ENCODE peak calls at places on chromosome 14, in eight cellular contexts. X is SJSA1, T is upper lobe of left lung, L is pancreas, R is fibroblast of the aortic adventitia, H is Peyer's patch, N is adipocyte, S is H7. Q is an unnamed sample.

GRCh38 chr14:92586001-92586947 is 72.7 kb downstream of the RIN3 start:
- DNase-seq in X (peak; percentile 74), T (no peak), L (no peak), R (peak; percentile 99), H (no peak), N (peak; percentile 86), S (no peak), Q (peak; percentile 45)

GRCh38 chr14:45364565-45364964 is 111.6 kb upstream of the MIS18BP1 start:
- DNase-seq in X (no peak), T (no peak), L (no peak), R (no peak), H (no peak), N (no peak), S (no peak), Q (no peak)

GRCh38 chr14:74871819-74872218 is 4.1 kb downstream of the PROX2 start:
- DNase-seq in X (no peak), T (no peak), L (no peak), R (no peak), H (no peak), N (no peak), S (no peak), Q (no peak)

GRCh38 chr14:29710015-29710414 is 217.6 kb downstream of the PRKD1 start:
- DNase-seq in X (no peak), T (no peak), L (no peak), R (peak; percentile 33), H (no peak), N (peak; percentile 22), S (no peak), Q (no peak)

GRCh38 chr14:68307769-68308168 is 485.1 kb downstream of the ZFP36L1 start:
- DNase-seq in X (no peak), T (no peak), L (no peak), R (peak; percentile 75), H (no peak), N (peak; percentile 80), S (no peak), Q (no peak)

GRCh38 chr14:93788557-93789365 is 476 bp upstream of the PRIMA1 start:
- DNase-seq in X (peak; percentile 28), T (no peak), L (no peak), R (no peak), H (no peak), N (peak; percentile 31), S (peak; percentile 92), Q (no peak)

GRCh38 chr14:36226164-36226563 is 49.6 kb upstream of the PTCSC3 start:
- DNase-seq in X (peak; percentile 37), T (no peak), L (no peak), R (no peak), H (no peak), N (no peak), S (no peak), Q (no peak)

GRCh38 chr14:50001999-50002925 is 109.4 kb downstream of the ARF6 start:
- DNase-seq in X (no peak), T (peak; percentile 43), L (no peak), R (no peak), H (peak; percentile 62), N (no peak), S (peak; percentile 32), Q (no peak)

GRCh38 chr14:52835122-52835903 is 43.9 kb upstream of the GNPNAT1 start:
- DNase-seq in X (peak; percentile 62), T (peak; percentile 25), L (no peak), R (peak; percentile 64), H (no peak), N (peak; percentile 86), S (peak; percentile 49), Q (no peak)

GRCh38 chr14:76267322-76268012 is 108.5 kb upstream of the ESRRB start:
- DNase-seq in X (no peak), T (peak; percentile 56), L (peak; percentile 84), R (peak; percentile 54), H (peak; percentile 60), N (peak; percentile 68), S (peak; percentile 91), Q (no peak)
- H3K4me3 ChIP-seq in X (no peak overlapping the region), T (no peak overlapping the region), L (peak overlapping the region; percentile 56), R (peak overlapping the region; percentile 47), H (peak overlapping the region; percentile 22), N (peak overlapping the region; percentile 86), S (peak overlapping the region; percentile 34), Q (peak overlapping the region; percentile 31)

GRCh38 chr14:64541261-64541970 is 875 bp downstream of the HSPA2 start:
- DNase-seq in X (no peak), T (no peak), L (peak; percentile 60), R (no peak), H (no peak), N (no peak), S (no peak), Q (no peak)
- H3K4me3 ChIP-seq in X (no peak overlapping the region), T (no peak overlapping the region), L (peak overlapping the region; percentile 63), R (no peak overlapping the region), H (peak overlapping the region; percentile 69), N (peak overlapping the region; percentile 77), S (peak overlapping the region; percentile 39), Q (peak overlapping the region; percentile 50)

DNA sequence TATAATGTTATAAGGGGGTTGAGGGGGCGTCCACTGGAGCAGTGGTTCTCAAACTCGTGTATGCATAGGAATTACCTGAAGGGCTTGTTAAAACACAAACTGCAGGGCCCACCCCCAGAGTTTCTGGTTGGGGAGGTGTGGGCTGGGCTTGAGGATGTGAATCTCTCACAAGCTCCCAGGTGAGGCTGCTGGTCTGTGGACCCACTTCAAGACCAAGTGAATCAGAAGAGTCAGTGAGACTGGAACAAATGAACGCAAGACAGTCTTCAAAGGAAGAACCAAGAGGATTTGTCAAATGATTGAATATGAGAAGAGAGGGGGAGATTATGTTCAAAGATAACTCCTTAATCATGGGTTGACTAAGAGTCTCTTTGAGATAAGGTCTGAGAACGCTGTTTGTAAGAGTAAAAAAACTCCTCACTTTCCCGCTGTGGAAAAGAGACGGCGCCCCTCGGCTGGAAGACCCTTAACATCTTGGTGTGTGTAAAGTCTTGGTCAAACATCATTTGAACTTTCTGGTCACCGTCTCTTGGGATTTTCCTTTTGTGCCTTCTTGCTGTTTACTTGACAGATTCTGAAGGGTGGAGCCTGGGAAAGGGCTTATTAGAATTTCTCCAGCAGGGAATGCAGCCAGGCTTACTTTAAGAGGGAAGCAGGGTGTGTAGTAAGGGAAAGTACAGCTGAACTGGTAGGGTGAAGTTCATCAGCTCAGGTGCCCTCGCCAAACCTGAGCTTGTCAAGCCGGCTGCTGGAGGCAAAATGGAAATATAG is 5.3 kb upstream of the FOXN3 start:
- DNase-seq in X (no peak), T (peak; percentile 81), L (no peak), R (peak; percentile 57), H (peak; percentile 63), N (no peak), S (no peak), Q (no peak)
- H3K4me3 ChIP-seq in X (no peak overlapping the region), T (no peak overlapping the region), L (no peak overlapping the region), R (no peak overlapping the region), H (no peak overlapping the region), N (no peak overlapping the region), S (no peak overlapping the region), Q (no peak overlapping the region)

GRCh38 chr14:24699052-24699451 is 65.1 kb upstream of the GZMB start:
- DNase-seq in X (no peak), T (no peak), L (no peak), R (no peak), H (no peak), N (no peak), S (no peak), Q (no peak)
- H3K4me3 ChIP-seq in X (no peak overlapping the region), T (no peak overlapping the region), L (no peak overlapping the region), R (no peak overlapping the region), H (no peak overlapping the region), N (no peak overlapping the region), S (no peak overlapping the region), Q (no peak overlapping the region)

Q was measured in kidney epithelial cell.